ENCODE peak calls at places on chromosomes 3 and 15, in seven cellular contexts. M is activated gamma-delta T cell treated with Interleukin-2 at 50 U/mL for 16 hours; B is nephron progenitor cell; Z is NCI-H446 treated with DMSO at 0.1 percent for 48 hours; D is HTR-8/SVneo; W is stimulated activated naive CD8-positive, alpha-beta T cell treated with anti-CD3 and anti-CD28 coated beads, Interleukin-15, Interleukin-2, amounts not matched to agents 100 U/mL and 50 U/mL, for 24 hours; H is SK-MEL-5. G is an unnamed sample.

GRCh38 chr3:39429466-39429865 is 22.9 kb downstream of the RPSA start:
- DNase-seq in M (no peak), B (no peak), Z (no peak), D (no peak), W (no peak), H (no peak), G (no peak)

GRCh38 chr3:25354071-25354470 is 74.0 kb upstream of the RARB start:
- DNase-seq in M (no peak), B (no peak), Z (no peak), D (no peak), W (no peak), H (no peak), G (no peak)

GRCh38 chr3:89380006-89380405 is 272.6 kb downstream of the EPHA3 start:
- DNase-seq in M (no peak), B (no peak), Z (no peak), D (peak), W (no peak), H (peak), G (peak)

GRCh38 chr3:182212479-182213076 is 500.9 kb downstream of the SOX2 start:
- DNase-seq in M (no peak), B (no peak), Z (peak), D (peak), W (no peak), H (no peak), G (peak)

GRCh38 chr3:175432338-175433025 is 573.3 kb downstream of the NAALADL2 start:
- DNase-seq in M (no peak), B (no peak), Z (peak), D (no peak), W (no peak), H (no peak), G (peak)

GRCh38 chr3:196932600-196932999 is 9.7 kb downstream of the NCBP2 start:
- DNase-seq in M (no peak), B (no peak), Z (no peak), D (no peak), W (no peak), H (no peak), G (no peak)

GRCh38 chr3:156151824-156152428 is 31.5 kb downstream of the KCNAB1 start:
- DNase-seq in M (peak), B (peak), Z (peak), D (peak), W (peak), H (peak), G (peak)

GRCh38 chr3:59300727-59301134 is 250.9 kb upstream of the CFAP20DC start:
- DNase-seq in M (no peak), B (no peak), Z (no peak), D (no peak), W (no peak), H (no peak), G (no peak)

GRCh38 chr3:20772869-20773268 is 586.9 kb upstream of the SGO1 start:
- DNase-seq in M (no peak), B (no peak), Z (no peak), D (no peak), W (no peak), H (no peak), G (no peak)

GRCh38 chr3:134685881-134686802 is 35.3 kb upstream of the KY start:
- DNase-seq in M (no peak), B (no peak), Z (no peak), D (no peak), W (no peak), H (no peak), G (peak)

GRCh38 chr15:89003865-89004725 is 84.2 kb upstream of the ABHD2 start:
- DNase-seq in M (no peak), B (peak), Z (no peak), D (peak), W (no peak), H (peak), G (peak)

GRCh38 chr3:26505399-26505798 is 117.2 kb upstream of the LRRC3B start:
- DNase-seq in M (no peak), B (no peak), Z (no peak), D (no peak), W (no peak), H (no peak), G (no peak)

GRCh38 chr3:123883656-123884257 is 375 bp downstream of the MYLK start:
- DNase-seq in M (no peak), B (peak), Z (no peak), D (no peak), W (no peak), H (no peak), G (no peak)

GRCh38 chr3:181487236-181487978 is 224.3 kb upstream of the SOX2 start:
- DNase-seq in M (no peak), B (no peak), Z (no peak), D (no peak), W (no peak), H (no peak), G (no peak)

GRCh38 chr3:103810167-103810566 is 1375.4 kb downstream of the ZPLD1 start:
- DNase-seq in M (no peak), B (no peak), Z (no peak), D (no peak), W (no peak), H (no peak), G (no peak)

GRCh38 chr15:31303434-31304073 is 23.1 kb upstream of the KLF13 start:
- DNase-seq in M (no peak), B (no peak), Z (no peak), D (no peak), W (no peak), H (no peak), G (peak)

GRCh38 chr15:41564960-41565502 is 6.0 kb downstream of the TYRO3 start:
- DNase-seq in M (no peak), B (no peak), Z (no peak), D (no peak), W (no peak), H (no peak), G (no peak)

GRCh38 chr15:89002830-89003229 is 85.4 kb upstream of the ABHD2 start:
- DNase-seq in M (no peak), B (no peak), Z (no peak), D (no peak), W (no peak), H (no peak), G (no peak)

GRCh38 chr15:27935328-27935727 is 163.8 kb downstream of the OCA2 start:
- DNase-seq in M (no peak), B (no peak), Z (no peak), D (no peak), W (no peak), H (no peak), G (no peak)

GRCh38 chr3:149547954-149548728 is 73.6 kb downstream of the TM4SF4 start:
- DNase-seq in M (no peak), B (no peak), Z (peak), D (no peak), W (no peak), H (peak), G (peak)

GRCh38 chr15:84082739-84083138 is 152.8 kb upstream of the GOLGA6L4 start:
- DNase-seq in M (no peak), B (no peak), Z (no peak), D (peak), W (no peak), H (no peak), G (no peak)

GRCh38 chr3:161264771-161265343 is 43.7 kb downstream of the NMD3 start:
- DNase-seq in M (no peak), B (no peak), Z (no peak), D (no peak), W (no peak), H (no peak), G (no peak)

GRCh38 chr3:119331661-119332060 is 37.5 kb downstream of the ARHGAP31 start:
- DNase-seq in M (no peak), B (no peak), Z (no peak), D (no peak), W (no peak), H (no peak), G (peak)

GRCh38 chr3:30988774-30989173 is 94.3 kb upstream of the GADL1 start:
- DNase-seq in M (no peak), B (no peak), Z (no peak), D (no peak), W (no peak), H (no peak), G (no peak)

G was measured in fibroblast of mammary gland.